ENCODE peak calls at places on chromosomes 6 and 20, in six cellular contexts. J is A549, T is HepG2, D is IMR-90, I is GM12878, A is K562. P is an unnamed sample.

GRCh38 chr20:12827796-12828406 is 180.9 kb upstream of the SPTLC3 start:
- DNase-seq in I (no peak), J (no peak), T (no peak), A (no peak), D (no peak), P (no peak)

GRCh38 chr20:43749734-43750294 is 23.0 kb upstream of the GTSF1L start:
- DNase-seq in A (peak; percentile 75), T (peak; percentile 48), I (peak; percentile 13), J (peak; percentile 44), D (peak; percentile 38), P (peak; percentile 92)

GRCh38 chr6:7484666-7485065 is 56.8 kb upstream of the DSP start:
- DNase-seq in T (no peak), J (no peak), D (no peak), A (no peak), I (no peak), P (no peak)

GRCh38 chr20:11057624-11058023 is 383.8 kb upstream of the JAG1 start:
- DNase-seq in T (no peak), D (peak; percentile 55), J (peak; percentile 6), I (no peak), A (no peak), P (no peak)

GRCh38 chr6:104771258-104771832 is 88.4 kb downstream of the HACE1 start:
- DNase-seq in T (peak; percentile 10), I (no peak), D (peak; percentile 44), A (peak; percentile 13), J (peak; percentile 5), P (peak; percentile 14)

GRCh38 chr6:35170166-35170565 is 29.0 kb upstream of the TCP11 start:
- DNase-seq in J (no peak), I (no peak), A (no peak), D (peak; percentile 79), T (no peak), P (no peak)

GRCh38 chr6:119310486-119311036 is 39.0 kb downstream of the MAN1A1 start:
- DNase-seq in D (peak; percentile 54), A (peak; percentile 64), I (no peak), T (no peak), J (no peak), P (no peak)

GRCh38 chr20:22333885-22334545 is 250.4 kb downstream of the FOXA2 start:
- DNase-seq in I (no peak), D (peak; percentile 47), A (peak; percentile 63), T (peak; percentile 71), J (peak; percentile 81), P (peak; percentile 68)

GRCh38 chr6:37218061-37218460 is 39.5 kb upstream of the TBC1D22B start:
- DNase-seq in A (no peak), D (no peak), J (no peak), I (no peak), T (no peak), P (no peak)

GRCh38 chr20:19314619-19315018 is 102.2 kb downstream of the SLC24A3 start:
- DNase-seq in D (no peak), T (no peak), A (no peak), I (no peak), J (no peak), P (no peak)

GRCh38 chr20:23230766-23231385 is 119.7 kb upstream of the NXT1 start:
- DNase-seq in T (no peak), J (no peak), I (no peak), A (no peak), D (no peak), P (no peak)

GRCh38 chr6:116291701-116292396 is 12.1 kb upstream of the TSPYL1 start:
- DNase-seq in J (no peak), A (no peak), D (no peak), I (no peak), T (no peak), P (no peak)

GRCh38 chr6:40721252-40721936 is 134.2 kb upstream of the LRFN2 start:
- DNase-seq in J (no peak), I (no peak), A (no peak), T (no peak), D (no peak), P (no peak)

GRCh38 chr6:104969108-104969507 is 12.2 kb downstream of the LIN28B start:
- DNase-seq in A (no peak), D (no peak), J (no peak), T (no peak), I (no peak), P (no peak)

GRCh38 chr6:16239090-16239797 is 857 bp downstream of the GMPR start:
- DNase-seq in A (peak; percentile 73), J (no peak), I (no peak), T (no peak), D (peak; percentile 44), P (no peak)

GRCh38 chr6:16237242-16237641 is 1.1 kb upstream of the GMPR start:
- DNase-seq in J (no peak), I (no peak), D (no peak), A (no peak), T (no peak), P (no peak)

GRCh38 chr6:16239798-16240123 is 1.4 kb downstream of the GMPR start:
- DNase-seq in T (peak; percentile 40), A (no peak), D (peak; percentile 49), I (no peak), J (peak; percentile 19), P (no peak)

GRCh38 chr6:16238057-16238657 is at the start of gene GMPR:
- DNase-seq in T (no peak), A (peak; percentile 93), D (peak; percentile 39), I (no peak), J (no peak), P (peak; percentile 68)

DNA sequence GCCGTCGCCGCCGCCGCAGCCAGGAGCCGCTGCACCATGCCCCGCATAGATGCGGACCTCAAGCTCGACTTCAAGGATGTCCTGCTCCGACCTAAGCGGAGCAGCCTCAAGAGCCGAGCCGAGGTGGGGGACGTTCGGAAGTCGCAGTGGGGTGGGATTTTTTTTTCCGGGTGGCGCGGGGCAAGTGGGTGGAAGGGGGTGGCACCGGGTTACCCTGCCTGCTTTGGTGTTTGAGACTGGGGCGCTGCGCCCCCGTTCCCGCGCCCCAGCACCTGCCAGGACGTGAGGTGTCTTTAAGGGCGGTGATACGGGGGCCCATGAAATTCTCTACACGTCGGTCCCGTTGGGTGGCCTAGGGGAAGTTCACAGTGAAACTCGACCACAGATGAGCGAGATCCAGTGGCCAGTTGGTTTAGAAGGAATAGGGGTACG is 287 bp downstream of the GMPR start:
- DNase-seq in I (no peak), D (no peak), T (no peak), J (no peak), A (peak; percentile 61), P (no peak)
- TF ChIP-seq BHLHE40 in I (no peak), D (no peak), T (no peak), J (no peak), A (no peak), P (no peak)

GRCh38 chr20:63180541-63181185 is 35.3 kb downstream of the YTHDF1 start:
- DNase-seq in A (no peak), T (no peak), J (no peak), I (no peak), D (no peak), P (no peak)

GRCh38 chr20:63179876-63180275 is 36.1 kb downstream of the YTHDF1 start:
- DNase-seq in I (no peak), A (no peak), T (no peak), D (no peak), J (no peak), P (no peak)

GRCh38 chr20:63178445-63178818 is 37.5 kb downstream of the YTHDF1 start:
- DNase-seq in T (no peak), D (no peak), A (no peak), J (no peak), I (no peak), P (no peak)

GRCh38 chr20:63177785-63178444 is 38.0 kb downstream of the YTHDF1 start:
- DNase-seq in D (no peak), T (no peak), I (no peak), J (peak; percentile 51), A (no peak), P (no peak)

GRCh38 chr20:63178889-63179751 is 36.8 kb downstream of the YTHDF1 start:
- DNase-seq in J (peak; percentile 49), T (no peak), A (peak; percentile 69), I (no peak), D (peak; percentile 4), P (peak; percentile 56)
- TF ChIP-seq BHLHE40 in J (no peak), T (peak; percentile 50), A (peak; percentile 90), I (peak; percentile 98), D (peak; percentile 69), P (no peak)

DNA sequence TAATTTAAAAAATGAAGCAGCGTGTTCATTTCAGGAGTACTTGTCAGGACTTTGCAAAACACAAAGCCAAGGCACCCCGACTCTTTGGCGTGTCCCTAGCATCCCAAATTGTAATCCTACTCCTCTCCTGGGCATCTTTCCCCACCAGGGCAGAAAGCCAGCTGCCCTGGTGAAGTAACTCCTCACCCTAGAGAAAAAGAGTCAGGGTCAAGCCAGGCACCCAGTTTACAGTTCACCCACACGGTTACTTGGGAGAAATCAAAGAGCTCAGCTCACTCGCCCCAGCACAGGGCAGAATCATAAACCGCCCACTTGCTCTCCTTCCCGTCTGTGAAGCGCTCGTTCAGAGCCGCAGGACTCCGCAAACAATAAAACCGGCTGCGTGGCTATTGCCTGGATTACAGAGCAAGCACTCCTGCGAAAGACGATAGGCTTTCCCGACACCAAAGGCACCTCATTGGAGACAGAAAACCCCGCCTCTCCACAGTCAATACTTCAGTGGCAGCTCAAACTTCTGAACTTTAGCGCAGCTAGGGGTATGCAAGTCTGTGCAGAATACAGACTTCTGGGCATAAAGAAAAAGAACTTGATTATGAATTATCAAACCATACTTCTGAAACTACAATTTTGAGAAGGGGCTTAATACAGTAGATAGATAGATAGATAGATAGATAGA is 73.0 kb upstream of the NHSL1 start:
- DNase-seq in I (no peak), A (no peak), D (peak; percentile 91), J (no peak), T (peak; percentile 97), P (peak; percentile 91)
- TF ChIP-seq BHLHE40 in I (no peak), A (no peak), D (no peak), J (no peak), T (peak; percentile 44), P (no peak)

GRCh38 chr6:12327391-12327790 is 37.2 kb downstream of the EDN1 start:
- DNase-seq in I (no peak), D (peak; percentile 45), T (no peak), A (no peak), J (peak; percentile 46), P (no peak)
- TF ChIP-seq BHLHE40 in I (no peak), D (no peak), T (no peak), A (no peak), J (no peak), P (no peak)

GRCh38 chr6:108714012-108714773 is 134.0 kb upstream of the ARMC2 start:
- DNase-seq in D (peak; percentile 51), T (no peak), A (peak; percentile 37), J (no peak), I (no peak), P (no peak)
- TF ChIP-seq BHLHE40 in D (no peak), T (no peak), A (no peak), J (no peak), I (no peak), P (no peak)

GRCh38 chr20:38034108-38034649 is 633 bp downstream of the RPRD1B start:
- DNase-seq in T (no peak), A (peak; percentile 26), I (no peak), J (no peak), D (no peak), P (no peak)
- TF ChIP-seq BHLHE40 in T (peak; percentile 14), A (no peak), I (no peak), J (no peak), D (no peak), P (no peak)

P was measured in HEK293T.